ENCODE peak calls at places on chromosomes 3 and 15, in nine cellular contexts. One of them, this sample, is unnamed.

GRCh38 chr3:196627043-196627442 is 12.5 kb upstream of the NRROS start:
- DNase-seq in neural progenitor cell: no peak
- DNase-seq in heart left ventricle: no peak
- DNase-seq in left lung: no peak
- DNase-seq in fibroblast of lung: peak
- DNase-seq in AG04450: no peak
- DNase-seq in GM13977: no peak
- DNase-seq in CD8-positive, alpha-beta T cell: no peak
- DNase-seq in ascending aorta: no peak
- DNase-seq in this sample: no peak

GRCh38 chr15:99507732-99508571 is 57.8 kb upstream of the MEF2A start:
- DNase-seq in neural progenitor cell: no peak
- DNase-seq in heart left ventricle: peak
- DNase-seq in left lung: no peak
- DNase-seq in fibroblast of lung: peak
- DNase-seq in AG04450: no peak
- DNase-seq in GM13977: peak
- DNase-seq in CD8-positive, alpha-beta T cell: no peak
- DNase-seq in ascending aorta: peak
- DNase-seq in this sample: no peak

GRCh38 chr3:172152869-172153268 is 113.5 kb downstream of the FNDC3B start:
- DNase-seq in neural progenitor cell: no peak
- DNase-seq in heart left ventricle: peak
- DNase-seq in left lung: no peak
- DNase-seq in fibroblast of lung: peak
- DNase-seq in AG04450: no peak
- DNase-seq in GM13977: no peak
- DNase-seq in CD8-positive, alpha-beta T cell: no peak
- DNase-seq in ascending aorta: peak
- DNase-seq in this sample: no peak

GRCh38 chr3:178310833-178311380 is 225.3 kb upstream of the KCNMB2 start:
- DNase-seq in neural progenitor cell: peak
- DNase-seq in heart left ventricle: no peak
- DNase-seq in left lung: no peak
- DNase-seq in fibroblast of lung: no peak
- DNase-seq in AG04450: no peak
- DNase-seq in GM13977: no peak
- DNase-seq in CD8-positive, alpha-beta T cell: no peak
- DNase-seq in ascending aorta: no peak
- DNase-seq in this sample: no peak

GRCh38 chr15:43067717-43068461 is 37.9 kb downstream of the UBR1 start:
- DNase-seq in neural progenitor cell: no peak
- DNase-seq in heart left ventricle: no peak
- DNase-seq in left lung: no peak
- DNase-seq in fibroblast of lung: peak
- DNase-seq in AG04450: no peak
- DNase-seq in GM13977: peak
- DNase-seq in CD8-positive, alpha-beta T cell: no peak
- DNase-seq in ascending aorta: no peak
- DNase-seq in this sample: no peak

GRCh38 chr15:49721091-49721490 is 100.2 kb downstream of the DTWD1 start:
- DNase-seq in neural progenitor cell: no peak
- DNase-seq in heart left ventricle: no peak
- DNase-seq in left lung: no peak
- DNase-seq in fibroblast of lung: no peak
- DNase-seq in AG04450: no peak
- DNase-seq in GM13977: no peak
- DNase-seq in CD8-positive, alpha-beta T cell: no peak
- DNase-seq in ascending aorta: no peak
- DNase-seq in this sample: no peak

GRCh38 chr3:183507551-183507950 is 48.0 kb downstream of the KLHL6 start:
- DNase-seq in neural progenitor cell: no peak
- DNase-seq in heart left ventricle: no peak
- DNase-seq in left lung: no peak
- DNase-seq in fibroblast of lung: no peak
- DNase-seq in AG04450: no peak
- DNase-seq in GM13977: no peak
- DNase-seq in CD8-positive, alpha-beta T cell: no peak
- DNase-seq in ascending aorta: no peak
- DNase-seq in this sample: no peak

GRCh38 chr3:171186383-171186782 is 159.9 kb upstream of the SLC2A2 start:
- DNase-seq in neural progenitor cell: no peak
- DNase-seq in heart left ventricle: no peak
- DNase-seq in left lung: no peak
- DNase-seq in fibroblast of lung: peak
- DNase-seq in AG04450: no peak
- DNase-seq in GM13977: no peak
- DNase-seq in CD8-positive, alpha-beta T cell: no peak
- DNase-seq in ascending aorta: no peak
- DNase-seq in this sample: no peak

GRCh38 chr15:39770748-39771689 is 11.6 kb downstream of the FSIP1 start:
- DNase-seq in neural progenitor cell: no peak
- DNase-seq in heart left ventricle: no peak
- DNase-seq in left lung: no peak
- DNase-seq in fibroblast of lung: peak
- DNase-seq in AG04450: no peak
- DNase-seq in GM13977: no peak
- DNase-seq in CD8-positive, alpha-beta T cell: no peak
- DNase-seq in ascending aorta: no peak
- DNase-seq in this sample: no peak

GRCh38 chr3:27533718-27534578 is 49.8 kb upstream of the SLC4A7 start:
- DNase-seq in neural progenitor cell: peak
- DNase-seq in heart left ventricle: peak
- DNase-seq in left lung: peak
- DNase-seq in fibroblast of lung: peak
- DNase-seq in AG04450: peak
- DNase-seq in GM13977: no peak
- DNase-seq in CD8-positive, alpha-beta T cell: no peak
- DNase-seq in ascending aorta: peak
- DNase-seq in this sample: no peak

GRCh38 chr3:36496734-36497133 is 116.4 kb downstream of the STAC start:
- DNase-seq in neural progenitor cell: no peak
- DNase-seq in heart left ventricle: no peak
- DNase-seq in left lung: no peak
- DNase-seq in fibroblast of lung: peak
- DNase-seq in AG04450: no peak
- DNase-seq in GM13977: no peak
- DNase-seq in CD8-positive, alpha-beta T cell: no peak
- DNase-seq in ascending aorta: no peak
- DNase-seq in this sample: no peak

GRCh38 chr3:27591811-27592210 is 107.6 kb upstream of the SLC4A7 start:
- DNase-seq in neural progenitor cell: no peak
- DNase-seq in heart left ventricle: no peak
- DNase-seq in left lung: no peak
- DNase-seq in fibroblast of lung: peak
- DNase-seq in AG04450: no peak
- DNase-seq in GM13977: peak
- DNase-seq in CD8-positive, alpha-beta T cell: no peak
- DNase-seq in ascending aorta: no peak
- DNase-seq in this sample: no peak

GRCh38 chr3:98855811-98856400 is 45.6 kb downstream of the DCBLD2 start:
- DNase-seq in neural progenitor cell: no peak
- DNase-seq in heart left ventricle: no peak
- DNase-seq in left lung: no peak
- DNase-seq in fibroblast of lung: peak
- DNase-seq in AG04450: peak
- DNase-seq in GM13977: no peak
- DNase-seq in CD8-positive, alpha-beta T cell: no peak
- DNase-seq in ascending aorta: no peak
- DNase-seq in this sample: no peak

GRCh38 chr3:156010829-156011228 is 109.5 kb upstream of the KCNAB1 start:
- DNase-seq in neural progenitor cell: peak
- DNase-seq in heart left ventricle: no peak
- DNase-seq in left lung: no peak
- DNase-seq in fibroblast of lung: no peak
- DNase-seq in AG04450: no peak
- DNase-seq in GM13977: no peak
- DNase-seq in CD8-positive, alpha-beta T cell: no peak
- DNase-seq in ascending aorta: no peak
- DNase-seq in this sample: no peak

DNA sequence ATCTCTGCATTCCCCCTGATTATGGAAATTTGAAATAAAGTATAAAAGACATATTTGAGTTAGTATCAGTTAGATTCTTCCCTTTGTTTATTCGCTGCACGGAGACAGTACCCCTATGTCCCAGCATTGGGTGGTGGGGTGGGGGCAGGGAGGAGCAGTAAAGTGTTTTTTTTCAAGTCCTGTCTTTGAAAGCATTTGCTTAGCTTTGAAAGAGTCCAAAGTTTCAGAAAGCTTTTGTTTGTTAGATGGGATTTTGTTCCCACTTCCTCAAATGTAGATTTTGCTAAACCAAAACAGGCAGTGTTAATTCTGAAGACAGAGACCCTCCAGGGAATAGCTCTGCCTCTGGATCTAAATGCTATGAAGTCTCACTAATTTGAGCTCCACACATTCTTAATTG is 114.7 kb upstream of the KCNAB1 start:
- DNase-seq in neural progenitor cell: no peak
- DNase-seq in heart left ventricle: no peak
- DNase-seq in left lung: no peak
- DNase-seq in fibroblast of lung: no peak
- DNase-seq in AG04450: no peak
- DNase-seq in GM13977: no peak
- DNase-seq in CD8-positive, alpha-beta T cell: no peak
- DNase-seq in ascending aorta: no peak
- DNase-seq in this sample: no peak
- TF ChIP-seq CTCF in neural progenitor cell: no peak
- TF ChIP-seq CTCF in heart left ventricle: no peak
- TF ChIP-seq CTCF in left lung: no peak
- TF ChIP-seq CTCF in fibroblast of lung: no peak
- TF ChIP-seq CTCF in AG04450: no peak
- TF ChIP-seq CTCF in GM13977: no peak
- TF ChIP-seq CTCF in CD8-positive, alpha-beta T cell: no peak
- TF ChIP-seq CTCF in ascending aorta: no peak
- TF ChIP-seq CTCF in this sample: no peak

DNA sequence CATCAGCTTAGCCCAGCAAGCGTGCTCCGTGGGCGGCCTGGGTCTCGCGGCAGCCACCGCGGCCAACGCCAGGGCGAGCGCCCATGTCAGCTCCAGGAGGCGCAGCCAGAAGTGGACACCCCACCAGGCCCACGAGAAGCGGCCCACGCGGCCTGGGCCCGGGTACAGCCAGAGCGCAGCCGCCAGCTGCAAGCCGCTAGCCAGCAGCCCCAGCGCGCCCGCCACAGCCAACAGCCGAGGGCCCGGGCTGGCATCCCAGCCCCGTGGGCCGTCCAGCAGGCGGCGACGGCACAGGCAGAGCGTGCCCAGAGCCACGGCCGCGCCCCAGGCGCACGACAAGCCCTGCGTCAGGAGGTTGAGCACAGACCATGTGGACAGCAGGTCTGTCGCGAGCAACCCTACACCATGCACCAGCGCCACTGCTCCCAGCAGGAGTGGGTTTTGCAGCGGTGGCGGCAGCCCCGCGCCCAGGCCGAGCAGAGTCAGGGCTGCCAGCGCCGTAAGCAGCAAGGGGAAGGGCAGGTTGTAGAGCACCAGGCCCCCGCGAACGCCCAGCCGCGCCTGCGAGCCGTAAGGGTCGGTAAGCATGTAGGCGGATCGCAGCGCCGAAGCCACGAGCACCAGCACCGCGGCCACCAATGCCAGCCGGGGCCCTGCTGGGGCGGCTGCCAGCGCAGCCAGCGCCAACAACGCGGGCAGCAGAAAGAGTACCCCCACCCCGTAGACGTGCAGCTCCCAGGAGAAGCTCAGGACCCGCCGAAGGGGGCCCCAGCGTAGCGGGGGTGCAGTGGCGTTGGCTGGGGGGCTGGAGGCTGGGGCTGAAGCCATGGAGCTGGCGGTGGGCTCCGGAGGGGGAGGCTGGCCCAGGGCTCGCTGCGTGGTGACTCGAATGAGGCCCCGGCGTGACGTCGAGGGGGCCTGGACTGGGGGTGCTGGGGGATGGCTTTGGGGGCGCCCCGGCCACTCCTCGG is 4.9 kb downstream of the PRRT3 start:
- DNase-seq in neural progenitor cell: peak
- DNase-seq in heart left ventricle: peak
- DNase-seq in left lung: peak
- DNase-seq in fibroblast of lung: peak
- DNase-seq in AG04450: no peak
- DNase-seq in GM13977: no peak
- DNase-seq in CD8-positive, alpha-beta T cell: no peak
- DNase-seq in ascending aorta: peak
- DNase-seq in this sample: peak
- TF ChIP-seq CTCF in neural progenitor cell: peak
- TF ChIP-seq CTCF in heart left ventricle: peak
- TF ChIP-seq CTCF in left lung: peak
- TF ChIP-seq CTCF in fibroblast of lung: peak
- TF ChIP-seq CTCF in AG04450: peak
- TF ChIP-seq CTCF in GM13977: no peak
- TF ChIP-seq CTCF in CD8-positive, alpha-beta T cell: no peak
- TF ChIP-seq CTCF in ascending aorta: peak
- TF ChIP-seq CTCF in this sample: peak

GRCh38 chr15:84869510-84869909 is 15.0 kb upstream of the SLC28A1 start:
- DNase-seq in neural progenitor cell: no peak
- DNase-seq in heart left ventricle: no peak
- DNase-seq in left lung: no peak
- DNase-seq in fibroblast of lung: no peak
- DNase-seq in AG04450: no peak
- DNase-seq in GM13977: no peak
- DNase-seq in CD8-positive, alpha-beta T cell: no peak
- DNase-seq in ascending aorta: no peak
- DNase-seq in this sample: no peak

GRCh38 chr15:84868037-84868880 is 16.2 kb upstream of the SLC28A1 start:
- DNase-seq in neural progenitor cell: no peak
- DNase-seq in heart left ventricle: no peak
- DNase-seq in left lung: no peak
- DNase-seq in fibroblast of lung: no peak
- DNase-seq in AG04450: no peak
- DNase-seq in GM13977: no peak
- DNase-seq in CD8-positive, alpha-beta T cell: no peak
- DNase-seq in ascending aorta: peak
- DNase-seq in this sample: no peak

GRCh38 chr15:84872009-84872900 is 12.2 kb upstream of the SLC28A1 start:
- DNase-seq in neural progenitor cell: no peak
- DNase-seq in heart left ventricle: no peak
- DNase-seq in left lung: no peak
- DNase-seq in fibroblast of lung: peak
- DNase-seq in AG04450: no peak
- DNase-seq in GM13977: no peak
- DNase-seq in CD8-positive, alpha-beta T cell: no peak
- DNase-seq in ascending aorta: peak
- DNase-seq in this sample: no peak

GRCh38 chr15:84873997-84874396 is 10.5 kb upstream of the SLC28A1 start:
- DNase-seq in neural progenitor cell: no peak
- DNase-seq in heart left ventricle: no peak
- DNase-seq in left lung: no peak
- DNase-seq in fibroblast of lung: no peak
- DNase-seq in AG04450: no peak
- DNase-seq in GM13977: no peak
- DNase-seq in CD8-positive, alpha-beta T cell: no peak
- DNase-seq in ascending aorta: no peak
- DNase-seq in this sample: no peak

GRCh38 chr15:84871428-84871985 is 13.0 kb upstream of the SLC28A1 start:
- DNase-seq in neural progenitor cell: no peak
- DNase-seq in heart left ventricle: no peak
- DNase-seq in left lung: no peak
- DNase-seq in fibroblast of lung: no peak
- DNase-seq in AG04450: no peak
- DNase-seq in GM13977: no peak
- DNase-seq in CD8-positive, alpha-beta T cell: no peak
- DNase-seq in ascending aorta: peak
- DNase-seq in this sample: no peak
- TF ChIP-seq CTCF in neural progenitor cell: peak
- TF ChIP-seq CTCF in heart left ventricle: no peak
- TF ChIP-seq CTCF in left lung: no peak
- TF ChIP-seq CTCF in fibroblast of lung: no peak
- TF ChIP-seq CTCF in AG04450: no peak
- TF ChIP-seq CTCF in GM13977: no peak
- TF ChIP-seq CTCF in CD8-positive, alpha-beta T cell: no peak
- TF ChIP-seq CTCF in ascending aorta: no peak
- TF ChIP-seq CTCF in this sample: no peak

GRCh38 chr3:12578742-12579141 is 21.9 kb downstream of the MKRN2 start:
- DNase-seq in neural progenitor cell: no peak
- DNase-seq in heart left ventricle: no peak
- DNase-seq in left lung: no peak
- DNase-seq in fibroblast of lung: no peak
- DNase-seq in AG04450: no peak
- DNase-seq in GM13977: no peak
- DNase-seq in CD8-positive, alpha-beta T cell: no peak
- DNase-seq in ascending aorta: no peak
- DNase-seq in this sample: no peak
- TF ChIP-seq CTCF in neural progenitor cell: peak
- TF ChIP-seq CTCF in heart left ventricle: no peak
- TF ChIP-seq CTCF in left lung: no peak
- TF ChIP-seq CTCF in fibroblast of lung: peak
- TF ChIP-seq CTCF in AG04450: peak
- TF ChIP-seq CTCF in GM13977: no peak
- TF ChIP-seq CTCF in CD8-positive, alpha-beta T cell: peak
- TF ChIP-seq CTCF in ascending aorta: no peak
- TF ChIP-seq CTCF in this sample: no peak

This sample was measured in pancreas.